ENCODE peak calls at places on chromosomes 13 and 19, in six cellular contexts. I is effector memory CD4-positive, alpha-beta T cell; Y is neuronal stem cell; B is neural progenitor cell; S is gastrocnemius medialis; G is Peyer's patch. M is an unnamed sample.

GRCh38 chr19:37931941-37932655 is 25.1 kb downstream of the SIPA1L3 start:
- DNase-seq in I (no peak), B (peak; percentile 87), Y (peak; percentile 70), G (peak; percentile 89), S (peak; percentile 16), M (peak; percentile 82)

GRCh38 chr13:44814836-44815235 is 174.4 kb downstream of the NUFIP1 start:
- DNase-seq in G (no peak), I (no peak), S (no peak), Y (no peak), B (no peak), M (no peak)

GRCh38 chr19:55526216-55527196 is 10.4 kb downstream of the SBK2 start:
- DNase-seq in Y (no peak), I (no peak), S (peak; percentile 88), G (peak; percentile 61), B (no peak), M (no peak)

GRCh38 chr19:2270572-2271515 is 11.1 kb downstream of the PEAK3 start:
- DNase-seq in G (peak; percentile 87), S (peak; percentile 90), Y (no peak), B (peak; percentile 74), I (peak; percentile 61), M (peak; percentile 72)

GRCh38 chr19:38196245-38196837 is 27.7 kb downstream of the DPF1 start:
- DNase-seq in B (no peak), G (no peak), Y (no peak), I (no peak), S (no peak), M (no peak)

GRCh38 chr13:57946361-57946760 is 314.8 kb downstream of the PCDH17 start:
- DNase-seq in G (no peak), I (no peak), S (no peak), Y (no peak), B (no peak), M (no peak)

GRCh38 chr13:110726726-110727125 is 13.2 kb downstream of the ING1 start:
- DNase-seq in B (no peak), S (no peak), G (peak; percentile 71), I (no peak), Y (no peak), M (no peak)

GRCh38 chr19:6587998-6588507 is 2.9 kb downstream of the CD70 start:
- DNase-seq in S (no peak), Y (no peak), I (no peak), G (no peak), B (peak; percentile 10), M (no peak)

GRCh38 chr19:7648265-7649014 is 11.5 kb downstream of the STXBP2 start:
- DNase-seq in B (no peak), Y (no peak), S (no peak), I (no peak), G (no peak), M (no peak)

GRCh38 chr13:49777746-49778614 is 14.5 kb downstream of the KPNA3 start:
- DNase-seq in S (no peak), I (no peak), G (no peak), B (no peak), Y (no peak), M (no peak)

GRCh38 chr19:47865166-47865565 is 6.1 kb downstream of the TPRX2 start:
- DNase-seq in S (no peak), Y (no peak), B (no peak), I (no peak), G (no peak), M (no peak)

GRCh38 chr19:28235606-28236125 is 977.3 kb downstream of the UQCRFS1 start:
- DNase-seq in B (no peak), Y (no peak), S (no peak), G (no peak), I (no peak), M (no peak)

GRCh38 chr13:35995136-35995535 is 136.0 kb downstream of the DCLK1 start:
- DNase-seq in G (no peak), I (no peak), Y (no peak), B (no peak), S (no peak), M (no peak)

GRCh38 chr13:37357548-37357947 is 241.0 kb downstream of the POSTN start:
- DNase-seq in I (no peak), B (no peak), S (no peak), Y (no peak), G (no peak), M (no peak)

GRCh38 chr13:40940841-40941240 is 78.3 kb downstream of the ELF1 start:
- DNase-seq in Y (no peak), B (no peak), S (no peak), G (no peak), I (no peak), M (no peak)

GRCh38 chr19:18667531-18668251 is 15.8 kb upstream of the CRTC1 start:
- DNase-seq in I (no peak), S (no peak), B (no peak), G (no peak), Y (no peak), M (no peak)

GRCh38 chr13:52899206-52899605 is 50.8 kb upstream of the PCDH8 start:
- DNase-seq in B (no peak), G (no peak), S (no peak), Y (no peak), I (no peak), M (no peak)

GRCh38 chr19:28633223-28634030 is 579.5 kb downstream of the UQCRFS1 start:
- DNase-seq in I (no peak), S (peak; percentile 48), Y (peak; percentile 63), G (no peak), B (peak; percentile 74), M (peak; percentile 17)

GRCh38 chr19:31261651-31262331 is 87.4 kb downstream of the TSHZ3 start:
- DNase-seq in G (no peak), Y (no peak), I (no peak), B (no peak), S (no peak), M (no peak)

GRCh38 chr19:7829162-7829520 is 877 bp upstream of the EVI5L start:
- DNase-seq in I (no peak), Y (no peak), G (no peak), B (no peak), S (no peak), M (no peak)

GRCh38 chr13:20921572-20921971 is 19.0 kb upstream of the XPO4 start:
- DNase-seq in Y (no peak), B (no peak), G (no peak), S (no peak), I (no peak), M (no peak)

GRCh38 chr13:80145291-80145690 is 195.6 kb downstream of the SPRY2 start:
- DNase-seq in G (no peak), I (no peak), S (no peak), Y (no peak), B (no peak), M (no peak)

GRCh38 chr19:11204943-11205349 is 7.6 kb upstream of the KANK2 start:
- DNase-seq in Y (no peak), G (no peak), S (no peak), I (no peak), B (no peak), M (no peak)

GRCh38 chr13:72726721-72727416 is 560 bp downstream of the MZT1 start:
- DNase-seq in B (peak; percentile 79), S (no peak), Y (peak; percentile 9), G (peak; percentile 62), I (peak; percentile 46), M (peak; percentile 61)

GRCh38 chr13:29922281-29922821 is 71.9 kb upstream of the UBL3 start:
- DNase-seq in Y (no peak), B (no peak), G (no peak), I (no peak), S (no peak), M (no peak)

GRCh38 chr19:41499899-41500298 is 56.9 kb downstream of the ERICH4 start:
- DNase-seq in Y (no peak), G (no peak), I (no peak), S (no peak), B (no peak), M (no peak)

GRCh38 chr19:41501854-41502253 is 58.9 kb downstream of the ERICH4 start:
- DNase-seq in S (no peak), B (no peak), G (no peak), I (no peak), Y (no peak), M (no peak)

GRCh38 chr19:41495589-41495988 is 52.6 kb downstream of the ERICH4 start:
- DNase-seq in S (no peak), B (no peak), G (no peak), I (no peak), Y (no peak), M (no peak)

GRCh38 chr19:41505105-41505504 is 62.1 kb downstream of the ERICH4 start:
- DNase-seq in S (no peak), I (no peak), B (no peak), G (no peak), Y (no peak), M (no peak)

GRCh38 chr19:41500443-41500842 is 57.5 kb downstream of the ERICH4 start:
- DNase-seq in I (no peak), B (no peak), G (no peak), Y (no peak), S (no peak), M (no peak)
- H3K27ac ChIP-seq in I (no peak overlapping the region), B (no peak overlapping the region), G (no peak overlapping the region), Y (no peak overlapping the region), S (peak overlapping the region; percentile 76), M (peak overlapping the region; percentile 77)

DNA sequence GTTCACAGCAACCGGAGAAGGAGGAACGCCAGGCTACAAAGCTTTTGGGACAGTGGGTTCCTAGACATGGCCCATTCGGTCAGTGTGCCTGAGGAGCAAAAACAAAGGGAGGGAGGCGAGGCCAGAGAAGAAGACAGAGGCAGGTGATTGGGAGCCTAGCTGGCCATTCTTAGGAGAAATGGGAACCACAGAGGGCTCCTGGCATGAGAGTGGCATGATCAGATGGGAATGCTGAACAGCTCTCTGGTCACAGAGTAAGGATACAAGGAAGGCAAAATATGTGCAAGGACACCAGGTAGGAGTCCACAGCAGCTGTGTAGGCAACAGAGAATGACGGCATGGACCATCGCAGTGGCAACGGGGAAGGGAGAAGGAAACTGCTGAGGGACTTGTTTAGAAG is 82.4 kb downstream of the EFNB2 start:
- DNase-seq in B (no peak), G (no peak), I (no peak), Y (no peak), S (no peak), M (no peak)
- H3K27ac ChIP-seq in B (no peak overlapping the region), G (no peak overlapping the region), I (no peak overlapping the region), Y (no peak overlapping the region), S (no peak overlapping the region), M (no peak overlapping the region)

DNA sequence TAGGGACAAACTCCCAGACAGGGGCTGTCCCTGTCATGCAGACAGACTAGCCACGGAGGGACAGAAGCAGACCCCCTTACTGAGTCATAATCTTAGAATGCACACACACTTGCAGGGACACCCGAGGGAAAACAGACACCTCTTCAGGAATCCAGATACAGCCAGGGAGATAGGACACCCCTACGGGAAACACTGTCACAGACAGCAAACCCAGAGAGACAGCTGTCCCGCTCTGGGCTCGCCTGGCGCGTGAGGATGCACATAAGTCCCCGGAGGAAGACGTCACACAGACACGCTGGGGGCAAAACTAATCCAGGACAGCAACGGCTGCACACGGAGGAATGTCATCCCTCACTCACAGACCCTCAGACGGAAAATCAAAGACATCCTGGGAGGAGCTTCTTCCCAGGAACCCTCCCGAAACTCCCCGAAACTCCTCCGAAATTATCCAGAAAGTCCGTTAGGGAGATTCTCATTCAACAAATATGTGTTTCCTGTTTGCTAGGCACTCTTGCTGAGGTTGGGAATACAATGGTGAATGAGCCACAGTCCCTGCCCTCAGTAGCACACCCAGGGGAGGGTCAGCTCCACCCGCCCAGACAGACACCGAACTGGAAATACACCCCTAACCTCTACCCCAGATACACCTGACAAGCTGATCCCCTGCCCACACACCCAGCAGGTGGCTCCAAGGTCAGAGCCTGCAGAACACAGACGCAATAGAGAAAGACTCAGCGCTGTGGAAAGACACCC is 15.2 kb upstream of the TOMM40 start:
- DNase-seq in Y (no peak), I (no peak), G (no peak), B (no peak), S (no peak), M (no peak)
- H3K27ac ChIP-seq in Y (no peak overlapping the region), I (no peak overlapping the region), G (no peak overlapping the region), B (no peak overlapping the region), S (no peak overlapping the region), M (no peak overlapping the region)

GRCh38 chr13:23799945-23800344 is 89.3 kb downstream of the MIPEP start:
- DNase-seq in G (no peak), I (no peak), S (no peak), B (no peak), Y (no peak), M (no peak)
- H3K27ac ChIP-seq in G (no peak overlapping the region), I (no peak overlapping the region), S (no peak overlapping the region), B (no peak overlapping the region), Y (no peak overlapping the region), M (peak overlapping the region; percentile 54)

M was measured in caudate nucleus.